ENCODE peak calls at places on chromosomes 16 and 17, in nine cellular contexts. One of them, this sample, is unnamed.

GRCh38 chr17:70683936-70684335 is 514.6 kb downstream of the KCNJ2 start:
- DNase-seq in psoas muscle: no peak
- DNase-seq in mucosa of descending colon: no peak
- DNase-seq in pancreas: no peak
- DNase-seq in epithelial cell of esophagus: no peak
- DNase-seq in fibroblast of lung: no peak
- DNase-seq in WTC11: no peak
- DNase-seq in foreskin keratinocyte: no peak
- DNase-seq in cardiac muscle cell: no peak
- DNase-seq in this sample: no peak

GRCh38 chr16:77158293-77158692 is 32.7 kb upstream of the MON1B start:
- DNase-seq in epithelial cell of esophagus: no peak
- DNase-seq in cardiac muscle cell: peak
- DNase-seq in pancreas: no peak
- DNase-seq in mucosa of descending colon: no peak
- DNase-seq in foreskin keratinocyte: no peak
- DNase-seq in WTC11: no peak
- DNase-seq in psoas muscle: no peak
- DNase-seq in fibroblast of lung: no peak
- DNase-seq in this sample: no peak

GRCh38 chr16:70399951-70400350 is 38.9 kb downstream of the ST3GAL2 start:
- DNase-seq in WTC11: no peak
- DNase-seq in mucosa of descending colon: no peak
- DNase-seq in cardiac muscle cell: no peak
- DNase-seq in epithelial cell of esophagus: no peak
- DNase-seq in fibroblast of lung: no peak
- DNase-seq in foreskin keratinocyte: no peak
- DNase-seq in pancreas: no peak
- DNase-seq in psoas muscle: no peak
- DNase-seq in this sample: no peak

GRCh38 chr17:50265690-50266306 is 8.5 kb upstream of the TMEM92 start:
- DNase-seq in cardiac muscle cell: no peak
- DNase-seq in WTC11: no peak
- DNase-seq in fibroblast of lung: peak
- DNase-seq in epithelial cell of esophagus: no peak
- DNase-seq in foreskin keratinocyte: no peak
- DNase-seq in psoas muscle: no peak
- DNase-seq in mucosa of descending colon: no peak
- DNase-seq in pancreas: peak
- DNase-seq in this sample: peak

GRCh38 chr17:33284022-33284421 is 9.1 kb downstream of the ASIC2 start:
- DNase-seq in pancreas: no peak
- DNase-seq in mucosa of descending colon: peak
- DNase-seq in psoas muscle: no peak
- DNase-seq in epithelial cell of esophagus: peak
- DNase-seq in cardiac muscle cell: peak
- DNase-seq in fibroblast of lung: peak
- DNase-seq in WTC11: no peak
- DNase-seq in foreskin keratinocyte: peak
- DNase-seq in this sample: no peak

GRCh38 chr16:28087675-28088285 is 24.3 kb upstream of the GSG1L start:
- DNase-seq in foreskin keratinocyte: no peak
- DNase-seq in psoas muscle: no peak
- DNase-seq in mucosa of descending colon: no peak
- DNase-seq in WTC11: no peak
- DNase-seq in cardiac muscle cell: no peak
- DNase-seq in fibroblast of lung: no peak
- DNase-seq in epithelial cell of esophagus: no peak
- DNase-seq in pancreas: no peak
- DNase-seq in this sample: no peak

GRCh38 chr16:21092951-21093350 is 57.7 kb downstream of the DNAH3 start:
- DNase-seq in epithelial cell of esophagus: no peak
- DNase-seq in psoas muscle: no peak
- DNase-seq in pancreas: no peak
- DNase-seq in WTC11: no peak
- DNase-seq in fibroblast of lung: no peak
- DNase-seq in foreskin keratinocyte: no peak
- DNase-seq in cardiac muscle cell: no peak
- DNase-seq in mucosa of descending colon: no peak
- DNase-seq in this sample: no peak

GRCh38 chr16:14486520-14487303 is 143.3 kb downstream of the PARN start:
- DNase-seq in WTC11: no peak
- DNase-seq in psoas muscle: peak
- DNase-seq in epithelial cell of esophagus: peak
- DNase-seq in cardiac muscle cell: peak
- DNase-seq in pancreas: peak
- DNase-seq in mucosa of descending colon: no peak
- DNase-seq in foreskin keratinocyte: peak
- DNase-seq in fibroblast of lung: peak
- DNase-seq in this sample: no peak

GRCh38 chr17:75996665-75997590 is 3.7 kb upstream of the CDK3 start:
- DNase-seq in WTC11: no peak
- DNase-seq in psoas muscle: peak
- DNase-seq in cardiac muscle cell: peak
- DNase-seq in mucosa of descending colon: peak
- DNase-seq in foreskin keratinocyte: peak
- DNase-seq in pancreas: peak
- DNase-seq in epithelial cell of esophagus: peak
- DNase-seq in fibroblast of lung: peak
- DNase-seq in this sample: peak

DNA sequence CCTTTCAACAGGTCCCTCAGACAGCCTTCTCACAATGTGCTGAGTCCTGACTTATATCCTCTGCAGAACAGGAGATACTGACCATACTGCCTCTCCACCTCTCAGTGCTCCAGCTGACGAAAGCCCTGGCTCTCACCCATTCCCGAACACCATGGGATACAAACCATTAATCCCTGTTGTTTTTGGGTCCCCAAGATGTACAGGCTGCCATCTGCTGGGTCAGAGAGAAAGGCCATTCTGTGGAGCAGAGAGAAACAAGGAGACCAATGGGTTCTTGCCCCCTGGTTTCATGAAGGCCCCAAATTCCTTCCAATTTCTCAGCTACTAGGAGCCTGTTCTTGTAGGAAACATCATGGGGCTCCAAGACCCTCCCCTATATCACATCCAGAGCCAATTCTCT is 3.0 kb downstream of the ERN2 start:
- DNase-seq in pancreas: no peak
- DNase-seq in foreskin keratinocyte: no peak
- DNase-seq in epithelial cell of esophagus: no peak
- DNase-seq in cardiac muscle cell: no peak
- DNase-seq in mucosa of descending colon: no peak
- DNase-seq in psoas muscle: no peak
- DNase-seq in fibroblast of lung: no peak
- DNase-seq in WTC11: no peak
- DNase-seq in this sample: no peak
- TF ChIP-seq CTCF in pancreas: no peak
- TF ChIP-seq CTCF in foreskin keratinocyte: no peak
- TF ChIP-seq CTCF in epithelial cell of esophagus: no peak
- TF ChIP-seq CTCF in cardiac muscle cell: no peak
- TF ChIP-seq CTCF in mucosa of descending colon: no peak
- TF ChIP-seq CTCF in psoas muscle: no peak
- TF ChIP-seq CTCF in fibroblast of lung: no peak
- TF ChIP-seq CTCF in WTC11: no peak
- TF ChIP-seq CTCF in this sample: no peak

GRCh38 chr17:6703751-6704150 is 9.4 kb downstream of the SLC13A5 start:
- DNase-seq in fibroblast of lung: no peak
- DNase-seq in pancreas: no peak
- DNase-seq in cardiac muscle cell: no peak
- DNase-seq in psoas muscle: no peak
- DNase-seq in mucosa of descending colon: no peak
- DNase-seq in epithelial cell of esophagus: no peak
- DNase-seq in foreskin keratinocyte: no peak
- DNase-seq in WTC11: no peak
- DNase-seq in this sample: no peak

GRCh38 chr17:6706996-6707395 is 6.2 kb downstream of the SLC13A5 start:
- DNase-seq in psoas muscle: no peak
- DNase-seq in fibroblast of lung: no peak
- DNase-seq in cardiac muscle cell: no peak
- DNase-seq in pancreas: no peak
- DNase-seq in epithelial cell of esophagus: no peak
- DNase-seq in WTC11: no peak
- DNase-seq in mucosa of descending colon: no peak
- DNase-seq in foreskin keratinocyte: no peak
- DNase-seq in this sample: no peak

GRCh38 chr17:6704472-6705052 is 8.6 kb downstream of the SLC13A5 start:
- DNase-seq in fibroblast of lung: no peak
- DNase-seq in foreskin keratinocyte: no peak
- DNase-seq in pancreas: no peak
- DNase-seq in psoas muscle: no peak
- DNase-seq in mucosa of descending colon: no peak
- DNase-seq in cardiac muscle cell: no peak
- DNase-seq in epithelial cell of esophagus: no peak
- DNase-seq in WTC11: no peak
- DNase-seq in this sample: no peak

GRCh38 chr17:6708357-6708961 is 4.7 kb downstream of the SLC13A5 start:
- DNase-seq in cardiac muscle cell: no peak
- DNase-seq in mucosa of descending colon: no peak
- DNase-seq in fibroblast of lung: no peak
- DNase-seq in psoas muscle: no peak
- DNase-seq in foreskin keratinocyte: no peak
- DNase-seq in WTC11: no peak
- DNase-seq in epithelial cell of esophagus: no peak
- DNase-seq in pancreas: no peak
- DNase-seq in this sample: no peak

GRCh38 chr17:6706499-6706898 is 6.7 kb downstream of the SLC13A5 start:
- DNase-seq in cardiac muscle cell: no peak
- DNase-seq in WTC11: no peak
- DNase-seq in psoas muscle: no peak
- DNase-seq in mucosa of descending colon: no peak
- DNase-seq in pancreas: no peak
- DNase-seq in epithelial cell of esophagus: no peak
- DNase-seq in foreskin keratinocyte: no peak
- DNase-seq in fibroblast of lung: no peak
- DNase-seq in this sample: no peak
- TF ChIP-seq CTCF in cardiac muscle cell: no peak
- TF ChIP-seq CTCF in WTC11: no peak
- TF ChIP-seq CTCF in psoas muscle: no peak
- TF ChIP-seq CTCF in mucosa of descending colon: no peak
- TF ChIP-seq CTCF in pancreas: no peak
- TF ChIP-seq CTCF in epithelial cell of esophagus: no peak
- TF ChIP-seq CTCF in foreskin keratinocyte: no peak
- TF ChIP-seq CTCF in fibroblast of lung: no peak
- TF ChIP-seq CTCF in this sample: no peak

DNA sequence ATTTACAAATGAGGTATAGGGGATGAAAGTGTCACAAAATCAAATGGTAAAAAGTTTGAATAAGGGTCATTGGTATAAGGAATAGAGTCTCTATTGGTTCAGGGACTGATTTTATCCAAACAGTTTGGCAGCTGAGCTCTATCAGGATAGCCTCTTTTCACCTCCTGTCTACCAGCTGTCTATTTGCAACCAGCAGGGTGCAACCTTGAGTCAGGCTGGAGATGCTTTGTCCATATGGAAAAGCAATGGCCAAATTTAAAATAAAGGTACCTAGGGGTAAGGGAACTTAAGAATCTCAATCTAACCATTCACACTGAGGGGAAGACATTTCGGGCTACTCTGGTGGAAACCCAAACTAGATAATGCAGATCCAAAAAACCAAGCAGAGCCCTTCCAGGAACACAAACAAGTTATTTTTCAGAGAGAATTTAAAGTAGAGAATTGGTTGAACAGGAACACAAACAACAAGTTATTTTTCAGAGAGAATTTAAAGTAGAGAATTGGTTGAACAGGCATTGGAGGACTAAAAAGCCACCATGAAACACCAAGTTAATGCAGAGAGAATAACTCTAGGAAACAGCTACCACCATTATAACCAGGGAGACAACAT is 12.6 kb upstream of the CA10 start:
- DNase-seq in foreskin keratinocyte: peak
- DNase-seq in psoas muscle: no peak
- DNase-seq in pancreas: no peak
- DNase-seq in epithelial cell of esophagus: peak
- DNase-seq in fibroblast of lung: no peak
- DNase-seq in cardiac muscle cell: peak
- DNase-seq in WTC11: peak
- DNase-seq in mucosa of descending colon: no peak
- DNase-seq in this sample: no peak
- TF ChIP-seq CTCF in foreskin keratinocyte: peak
- TF ChIP-seq CTCF in psoas muscle: peak
- TF ChIP-seq CTCF in pancreas: peak
- TF ChIP-seq CTCF in epithelial cell of esophagus: peak
- TF ChIP-seq CTCF in fibroblast of lung: no peak
- TF ChIP-seq CTCF in cardiac muscle cell: peak
- TF ChIP-seq CTCF in WTC11: no peak
- TF ChIP-seq CTCF in mucosa of descending colon: peak
- TF ChIP-seq CTCF in this sample: no peak

GRCh38 chr16:73781297-73781696 is 515.3 kb upstream of the PSMD7 start:
- DNase-seq in pancreas: no peak
- DNase-seq in cardiac muscle cell: no peak
- DNase-seq in psoas muscle: no peak
- DNase-seq in foreskin keratinocyte: no peak
- DNase-seq in mucosa of descending colon: no peak
- DNase-seq in fibroblast of lung: no peak
- DNase-seq in WTC11: no peak
- DNase-seq in epithelial cell of esophagus: no peak
- DNase-seq in this sample: no peak
- TF ChIP-seq CTCF in pancreas: no peak
- TF ChIP-seq CTCF in cardiac muscle cell: no peak
- TF ChIP-seq CTCF in psoas muscle: no peak
- TF ChIP-seq CTCF in foreskin keratinocyte: no peak
- TF ChIP-seq CTCF in mucosa of descending colon: no peak
- TF ChIP-seq CTCF in fibroblast of lung: no peak
- TF ChIP-seq CTCF in WTC11: no peak
- TF ChIP-seq CTCF in epithelial cell of esophagus: no peak
- TF ChIP-seq CTCF in this sample: no peak

DNA sequence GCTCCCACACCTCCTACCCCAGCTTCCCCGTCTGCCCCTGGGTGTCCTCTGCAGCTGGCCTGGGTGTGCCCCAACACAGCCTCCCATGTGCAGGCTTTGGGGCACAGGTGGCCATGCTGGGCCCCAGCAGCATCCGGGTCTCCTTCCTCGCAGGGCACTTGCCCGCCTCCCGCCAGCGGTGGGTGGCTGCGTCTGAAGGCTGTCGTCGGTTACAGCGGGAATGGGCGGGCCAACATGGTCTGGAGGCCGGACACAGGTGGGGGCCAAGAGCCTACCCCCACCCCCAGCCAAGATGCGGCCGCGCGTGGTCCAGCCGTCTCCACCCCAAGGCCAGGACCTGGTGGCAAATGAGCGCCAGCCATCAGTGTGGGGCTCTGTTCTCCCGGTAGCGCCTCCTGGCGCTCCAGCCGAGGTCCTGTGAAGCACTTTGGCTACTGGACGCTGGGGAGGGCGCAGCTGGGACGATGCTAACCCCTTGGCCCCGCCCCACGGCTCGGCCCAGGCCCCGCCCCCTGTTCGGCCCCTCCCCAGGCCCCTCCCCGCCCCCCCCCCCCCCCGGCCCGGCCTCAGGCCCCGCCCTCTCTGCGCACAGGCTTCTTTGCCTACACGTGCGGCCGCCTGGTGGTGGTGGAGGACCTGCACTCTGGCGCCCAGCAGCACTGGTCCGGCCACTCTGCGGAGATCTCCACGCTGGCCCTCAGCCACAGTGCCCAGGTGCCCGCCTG is 7.3 kb upstream of the RHOT2 start:
- DNase-seq in psoas muscle: peak
- DNase-seq in WTC11: peak
- DNase-seq in epithelial cell of esophagus: peak
- DNase-seq in fibroblast of lung: peak
- DNase-seq in pancreas: no peak
- DNase-seq in cardiac muscle cell: peak
- DNase-seq in foreskin keratinocyte: peak
- DNase-seq in mucosa of descending colon: peak
- DNase-seq in this sample: peak
- TF ChIP-seq CTCF in psoas muscle: peak
- TF ChIP-seq CTCF in WTC11: peak
- TF ChIP-seq CTCF in epithelial cell of esophagus: peak
- TF ChIP-seq CTCF in fibroblast of lung: peak
- TF ChIP-seq CTCF in pancreas: peak
- TF ChIP-seq CTCF in cardiac muscle cell: peak
- TF ChIP-seq CTCF in foreskin keratinocyte: peak
- TF ChIP-seq CTCF in mucosa of descending colon: peak
- TF ChIP-seq CTCF in this sample: peak

GRCh38 chr17:3799181-3799627 is 1.8 kb downstream of the ITGAE start:
- DNase-seq in WTC11: no peak
- DNase-seq in epithelial cell of esophagus: no peak
- DNase-seq in psoas muscle: no peak
- DNase-seq in fibroblast of lung: no peak
- DNase-seq in mucosa of descending colon: no peak
- DNase-seq in foreskin keratinocyte: no peak
- DNase-seq in pancreas: no peak
- DNase-seq in cardiac muscle cell: no peak
- DNase-seq in this sample: no peak
- TF ChIP-seq CTCF in WTC11: no peak
- TF ChIP-seq CTCF in epithelial cell of esophagus: no peak
- TF ChIP-seq CTCF in psoas muscle: no peak
- TF ChIP-seq CTCF in fibroblast of lung: no peak
- TF ChIP-seq CTCF in mucosa of descending colon: no peak
- TF ChIP-seq CTCF in foreskin keratinocyte: no peak
- TF ChIP-seq CTCF in pancreas: no peak
- TF ChIP-seq CTCF in cardiac muscle cell: no peak
- TF ChIP-seq CTCF in this sample: no peak

This sample was measured in GM20000.